ENCODE peak calls at places on chromosome 15, in five cellular contexts. One of them, this sample, is unnamed.

GRCh38 chr15:64970696-64971095 is 19.0 kb downstream of the SPG21 start:
- DNase-seq in psoas muscle: peak; percentile 43
- DNase-seq in cardiac fibroblast: no peak
- DNase-seq in astrocyte of the spinal cord: no peak
- DNase-seq in HCT116: no peak
- DNase-seq in this sample: no peak

GRCh38 chr15:28037969-28038640 is 61.0 kb downstream of the OCA2 start:
- DNase-seq in psoas muscle: no peak
- DNase-seq in HCT116: no peak
- DNase-seq in cardiac fibroblast: no peak
- DNase-seq in astrocyte of the spinal cord: no peak
- DNase-seq in this sample: no peak

GRCh38 chr15:36601497-36601932 is 22.1 kb downstream of the CDIN1 start:
- DNase-seq in cardiac fibroblast: peak; percentile 97
- DNase-seq in astrocyte of the spinal cord: peak; percentile 77
- DNase-seq in psoas muscle: peak; percentile 53
- DNase-seq in HCT116: no peak
- DNase-seq in this sample: peak; percentile 96

GRCh38 chr15:89533861-89534544 is 37.6 kb upstream of the RHCG start:
- DNase-seq in cardiac fibroblast: peak; percentile 40
- DNase-seq in psoas muscle: no peak
- DNase-seq in astrocyte of the spinal cord: no peak
- DNase-seq in HCT116: no peak
- DNase-seq in this sample: peak; percentile 26

GRCh38 chr15:57421540-57421939 is 45.2 kb downstream of the CGNL1 start:
- DNase-seq in cardiac fibroblast: no peak
- DNase-seq in astrocyte of the spinal cord: no peak
- DNase-seq in HCT116: no peak
- DNase-seq in psoas muscle: no peak
- DNase-seq in this sample: no peak

GRCh38 chr15:67413770-67414429 is 107.0 kb upstream of the C15orf61 start:
- DNase-seq in psoas muscle: no peak
- DNase-seq in HCT116: peak; percentile 23
- DNase-seq in cardiac fibroblast: peak; percentile 54
- DNase-seq in astrocyte of the spinal cord: peak; percentile 75
- DNase-seq in this sample: peak; percentile 53

GRCh38 chr15:76303909-76304308 is 7.4 kb downstream of the ETFA start:
- DNase-seq in astrocyte of the spinal cord: no peak
- DNase-seq in cardiac fibroblast: no peak
- DNase-seq in HCT116: no peak
- DNase-seq in psoas muscle: no peak
- DNase-seq in this sample: no peak

GRCh38 chr15:61831505-61831921 is 228.7 kb downstream of the VPS13C start:
- DNase-seq in HCT116: no peak
- DNase-seq in cardiac fibroblast: no peak
- DNase-seq in psoas muscle: no peak
- DNase-seq in astrocyte of the spinal cord: no peak
- DNase-seq in this sample: no peak

GRCh38 chr15:84915011-84915958 is 30.8 kb downstream of the SLC28A1 start:
- DNase-seq in cardiac fibroblast: peak; percentile 72
- DNase-seq in HCT116: peak; percentile 81
- DNase-seq in astrocyte of the spinal cord: peak; percentile 89
- DNase-seq in psoas muscle: peak; percentile 87
- DNase-seq in this sample: peak; percentile 87

GRCh38 chr15:31265090-31265870 is 61.4 kb upstream of the KLF13 start:
- DNase-seq in psoas muscle: peak; percentile 41
- DNase-seq in astrocyte of the spinal cord: no peak
- DNase-seq in cardiac fibroblast: no peak
- DNase-seq in HCT116: no peak
- DNase-seq in this sample: no peak

GRCh38 chr15:90915216-90915807 is 12.2 kb downstream of the MAN2A2 start:
- DNase-seq in HCT116: no peak
- DNase-seq in cardiac fibroblast: no peak
- DNase-seq in psoas muscle: peak; percentile 52
- DNase-seq in astrocyte of the spinal cord: no peak
- DNase-seq in this sample: no peak

GRCh38 chr15:64930778-64931240 is 19.1 kb downstream of the ANKDD1A start:
- DNase-seq in cardiac fibroblast: peak; percentile 69
- DNase-seq in astrocyte of the spinal cord: peak; percentile 55
- DNase-seq in HCT116: no peak
- DNase-seq in psoas muscle: no peak
- DNase-seq in this sample: peak; percentile 57

GRCh38 chr15:51110171-51110570 is 15.5 kb upstream of the TNFAIP8L3 start:
- DNase-seq in psoas muscle: no peak
- DNase-seq in cardiac fibroblast: no peak
- DNase-seq in HCT116: no peak
- DNase-seq in astrocyte of the spinal cord: no peak
- DNase-seq in this sample: no peak

GRCh38 chr15:45157056-45157455 is 27.3 kb downstream of the DUOX1 start:
- DNase-seq in astrocyte of the spinal cord: peak; percentile 60
- DNase-seq in cardiac fibroblast: peak; percentile 81
- DNase-seq in psoas muscle: no peak
- DNase-seq in HCT116: no peak
- DNase-seq in this sample: peak; percentile 84

GRCh38 chr15:95416576-95416975 is 913.9 kb upstream of the NR2F2 start:
- DNase-seq in psoas muscle: no peak
- DNase-seq in cardiac fibroblast: no peak
- DNase-seq in astrocyte of the spinal cord: no peak
- DNase-seq in HCT116: no peak
- DNase-seq in this sample: no peak

GRCh38 chr15:33278816-33279612 is 31.8 kb upstream of the RYR3 start:
- DNase-seq in HCT116: peak; percentile 92
- DNase-seq in astrocyte of the spinal cord: peak; percentile 96
- DNase-seq in psoas muscle: no peak
- DNase-seq in cardiac fibroblast: peak; percentile 58
- DNase-seq in this sample: peak; percentile 95

GRCh38 chr15:41424809-41425208 is 7.9 kb downstream of the RTF1 start:
- DNase-seq in HCT116: no peak
- DNase-seq in psoas muscle: no peak
- DNase-seq in astrocyte of the spinal cord: no peak
- DNase-seq in cardiac fibroblast: no peak
- DNase-seq in this sample: no peak

GRCh38 chr15:41630616-41631218 is 29.5 kb upstream of the MGA start:
- DNase-seq in psoas muscle: no peak
- DNase-seq in HCT116: no peak
- DNase-seq in cardiac fibroblast: no peak
- DNase-seq in astrocyte of the spinal cord: no peak
- DNase-seq in this sample: no peak

GRCh38 chr15:36941798-36942197 is 158.6 kb downstream of the MEIS2 start:
- DNase-seq in cardiac fibroblast: no peak
- DNase-seq in psoas muscle: no peak
- DNase-seq in HCT116: no peak
- DNase-seq in astrocyte of the spinal cord: no peak
- DNase-seq in this sample: no peak

GRCh38 chr15:62975515-62975914 is 67.0 kb upstream of the TPM1 start:
- DNase-seq in HCT116: no peak
- DNase-seq in psoas muscle: no peak
- DNase-seq in astrocyte of the spinal cord: no peak
- DNase-seq in cardiac fibroblast: no peak
- DNase-seq in this sample: no peak

GRCh38 chr15:57924536-57924935 is 141.0 kb downstream of the ALDH1A2 start:
- DNase-seq in cardiac fibroblast: no peak
- DNase-seq in astrocyte of the spinal cord: no peak
- DNase-seq in HCT116: no peak
- DNase-seq in psoas muscle: no peak
- DNase-seq in this sample: no peak

GRCh38 chr15:70259030-70259424 is 161.3 kb upstream of the TLE3 start:
- DNase-seq in astrocyte of the spinal cord: peak; percentile 48
- DNase-seq in HCT116: no peak
- DNase-seq in psoas muscle: peak; percentile 77
- DNase-seq in cardiac fibroblast: peak; percentile 73
- DNase-seq in this sample: peak; percentile 59

GRCh38 chr15:44286814-44287555 is 1.5 kb upstream of the GOLM2 start:
- DNase-seq in HCT116: no peak
- DNase-seq in psoas muscle: no peak
- DNase-seq in cardiac fibroblast: no peak
- DNase-seq in astrocyte of the spinal cord: no peak
- DNase-seq in this sample: peak; percentile 7

GRCh38 chr15:64092864-64093626 is 593 bp downstream of the CIAO2A start:
- DNase-seq in HCT116: no peak
- DNase-seq in astrocyte of the spinal cord: peak; percentile 77
- DNase-seq in psoas muscle: peak; percentile 75
- DNase-seq in cardiac fibroblast: peak; percentile 57
- DNase-seq in this sample: peak; percentile 51

GRCh38 chr15:72237286-72238224 is 6.6 kb upstream of the PKM start:
- DNase-seq in psoas muscle: peak; percentile 76
- DNase-seq in astrocyte of the spinal cord: peak; percentile 98
- DNase-seq in cardiac fibroblast: peak; percentile 96
- DNase-seq in HCT116: peak; percentile 92
- DNase-seq in this sample: peak; percentile 97

GRCh38 chr15:83012038-83012490 is 625 bp upstream of the C15orf40 start:
- DNase-seq in cardiac fibroblast: no peak
- DNase-seq in astrocyte of the spinal cord: no peak
- DNase-seq in psoas muscle: no peak
- DNase-seq in HCT116: no peak
- DNase-seq in this sample: peak; percentile 43

DNA sequence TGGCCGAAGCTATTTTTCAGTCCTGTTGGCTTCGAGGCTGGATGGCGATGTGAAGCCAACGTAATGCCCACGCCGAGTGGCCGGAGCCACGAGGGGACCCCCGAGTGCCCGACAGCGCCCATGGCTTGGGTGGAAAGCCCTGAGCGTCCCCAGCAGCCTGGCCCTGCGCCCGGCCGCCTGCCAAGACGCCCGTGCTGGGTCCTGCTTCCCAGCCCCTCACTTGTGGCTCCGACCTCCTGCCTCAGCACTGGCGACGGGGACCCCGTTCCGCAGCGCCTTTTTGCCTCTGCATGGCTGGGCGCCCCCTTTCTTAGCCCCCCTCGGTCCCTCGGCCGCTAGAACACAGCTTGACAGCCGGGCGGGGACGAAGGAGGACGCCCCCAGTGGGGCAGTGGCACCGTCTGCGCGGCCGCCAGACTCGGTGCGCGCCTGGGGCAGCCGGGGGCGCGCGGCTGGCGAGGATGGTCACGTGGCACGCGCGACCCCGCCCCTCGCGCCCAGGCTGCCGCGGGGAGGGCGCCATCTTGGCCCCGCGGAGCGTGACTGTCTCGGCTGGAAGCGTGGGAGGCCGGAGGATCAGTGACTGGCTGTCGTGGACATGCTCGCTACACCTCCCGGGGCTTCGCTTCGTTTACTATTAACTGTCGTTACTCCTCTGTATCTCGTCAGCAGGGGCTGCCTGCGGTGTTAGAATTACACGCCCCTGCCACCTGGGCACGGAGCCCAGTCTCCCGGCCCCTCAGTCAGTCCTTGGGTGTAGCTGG is 626 bp upstream of the GPR176 start:
- DNase-seq in cardiac fibroblast: peak; percentile 85
- DNase-seq in astrocyte of the spinal cord: peak; percentile 77
- DNase-seq in psoas muscle: peak; percentile 87
- DNase-seq in HCT116: no peak
- DNase-seq in this sample: peak; percentile 73
- TF ChIP-seq CTCF in cardiac fibroblast: no peak
- TF ChIP-seq CTCF in astrocyte of the spinal cord: no peak
- TF ChIP-seq CTCF in psoas muscle: no peak
- TF ChIP-seq CTCF in HCT116: no peak
- TF ChIP-seq CTCF in this sample: no peak

GRCh38 chr15:42843699-42844098 is 76.9 kb downstream of the TTBK2 start:
- DNase-seq in cardiac fibroblast: no peak
- DNase-seq in psoas muscle: no peak
- DNase-seq in astrocyte of the spinal cord: no peak
- DNase-seq in HCT116: no peak
- DNase-seq in this sample: no peak
- H3K4me3 ChIP-seq in cardiac fibroblast: no peak overlapping the region
- H3K4me3 ChIP-seq in psoas muscle: no peak overlapping the region
- H3K4me3 ChIP-seq in astrocyte of the spinal cord: no peak overlapping the region
- H3K4me3 ChIP-seq in HCT116: no peak overlapping the region
- H3K4me3 ChIP-seq in this sample: no peak overlapping the region

GRCh38 chr15:100196326-100197058 is 145.3 kb downstream of the ADAMTS17 start:
- DNase-seq in HCT116: no peak
- DNase-seq in cardiac fibroblast: no peak
- DNase-seq in astrocyte of the spinal cord: no peak
- DNase-seq in psoas muscle: no peak
- DNase-seq in this sample: no peak
- TF ChIP-seq CTCF in HCT116: no peak
- TF ChIP-seq CTCF in cardiac fibroblast: no peak
- TF ChIP-seq CTCF in astrocyte of the spinal cord: no peak
- TF ChIP-seq CTCF in psoas muscle: no peak
- TF ChIP-seq CTCF in this sample: no peak

DNA sequence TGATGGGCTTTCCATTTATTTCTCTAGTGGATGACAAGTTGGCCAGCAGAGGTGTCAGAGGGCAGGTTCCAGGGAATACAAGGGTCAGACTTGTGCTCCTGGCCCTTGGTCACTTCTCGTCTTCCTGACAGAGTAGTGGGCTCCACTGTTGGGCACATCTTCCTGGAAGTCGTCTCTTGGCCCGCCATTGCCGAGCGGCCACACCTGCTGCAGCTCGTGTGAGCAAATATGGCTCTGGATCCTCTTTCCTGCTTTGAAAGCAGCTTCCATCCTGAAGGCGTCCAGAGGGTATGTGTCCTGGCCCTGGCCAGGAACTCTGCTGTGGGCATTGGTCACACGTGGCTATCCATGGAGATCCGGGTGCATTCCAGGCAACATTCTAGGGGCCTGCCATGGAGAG is 100.2 kb downstream of the SNRPN start:
- DNase-seq in cardiac fibroblast: no peak
- DNase-seq in astrocyte of the spinal cord: no peak
- DNase-seq in HCT116: no peak
- DNase-seq in psoas muscle: no peak
- DNase-seq in this sample: no peak
- H3K4me3 ChIP-seq in cardiac fibroblast: no peak overlapping the region
- H3K4me3 ChIP-seq in astrocyte of the spinal cord: no peak overlapping the region
- H3K4me3 ChIP-seq in HCT116: no peak overlapping the region
- H3K4me3 ChIP-seq in psoas muscle: no peak overlapping the region
- H3K4me3 ChIP-seq in this sample: no peak overlapping the region

DNA sequence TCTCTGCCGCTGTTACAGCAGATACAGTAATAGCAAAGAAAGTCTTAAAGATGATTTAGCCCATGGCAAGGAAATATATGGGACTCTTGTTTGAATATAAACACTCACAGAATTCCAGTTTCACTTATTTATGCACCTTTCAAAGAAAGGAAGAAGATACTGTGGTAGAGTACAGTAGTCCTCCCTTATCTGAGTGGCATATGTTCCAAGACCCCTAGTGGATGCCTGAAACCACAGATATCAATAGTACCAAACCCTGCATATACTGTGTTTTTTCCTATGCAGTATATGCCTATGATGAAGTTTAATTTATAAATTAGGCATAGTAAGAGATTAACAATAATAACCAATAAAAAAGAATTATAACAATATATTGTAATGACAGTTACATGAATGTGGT is 8.2 kb downstream of the MAP2K1 start:
- DNase-seq in psoas muscle: no peak
- DNase-seq in astrocyte of the spinal cord: no peak
- DNase-seq in HCT116: no peak
- DNase-seq in cardiac fibroblast: no peak
- DNase-seq in this sample: no peak
- TF ChIP-seq CTCF in psoas muscle: no peak
- TF ChIP-seq CTCF in astrocyte of the spinal cord: no peak
- TF ChIP-seq CTCF in HCT116: no peak
- TF ChIP-seq CTCF in cardiac fibroblast: no peak
- TF ChIP-seq CTCF in this sample: no peak